ENCODE peak calls at places on chromosomes 4 and X, in nine cellular contexts. A is sigmoid colon, Q is GM23338, X is esophagus muscularis mucosa, N is lower lobe of right lung, Z is thoracic aorta, C is upper lobe of right lung, G is neural progenitor cell, U is left ventricle myocardium inferior. T is an unnamed sample. For H3K27me3, the result is how much of the 10 kb centered on the place peaks cover.

GRCh38 chr4:73662709-73663546 is 42.7 kb upstream of the RASSF6 start:
- DNase-seq in A (no peak), Q (peak), X (no peak), N (no peak), Z (no peak), C (no peak), G (no peak), U (no peak), T (no peak)

GRCh38 chrX:144819406-144819805 is 427.9 kb upstream of the SPANXN1 start:
- DNase-seq in A (no peak), Q (no peak), X (no peak), N (no peak), Z (no peak), C (no peak), G (no peak), U (no peak), T (no peak)

GRCh38 chr4:1274871-1275270 is 14.8 kb upstream of the MAEA start:
- DNase-seq in A (no peak), Q (no peak), X (no peak), N (no peak), Z (no peak), C (no peak), G (no peak), U (no peak), T (no peak)

GRCh38 chr4:39335566-39335965 is 30.6 kb downstream of the RFC1 start:
- DNase-seq in A (no peak), Q (no peak), X (no peak), N (no peak), Z (no peak), C (no peak), G (no peak), U (no peak), T (no peak)

GRCh38 chr4:59553063-59553738 is 1646.9 kb upstream of the ADGRL3 start:
- DNase-seq in A (no peak), Q (no peak), X (no peak), N (no peak), Z (no peak), C (no peak), G (no peak), U (no peak), T (no peak)

GRCh38 chr4:104815593-104816156 is 321.0 kb upstream of the CXXC4 start:
- DNase-seq in A (no peak), Q (no peak), X (no peak), N (no peak), Z (no peak), C (no peak), G (no peak), U (no peak), T (peak)

GRCh38 chr4:32393806-32394205 is 1673.6 kb downstream of the PCDH7 start:
- DNase-seq in A (no peak), Q (no peak), X (no peak), N (no peak), Z (no peak), C (no peak), G (no peak), U (no peak), T (no peak)

GRCh38 chr4:177047851-177048174 is 255.1 kb upstream of the VEGFC start:
- DNase-seq in A (no peak), Q (no peak), X (no peak), N (no peak), Z (no peak), C (no peak), G (no peak), U (no peak), T (no peak)

GRCh38 chr4:38757945-38758344 is 24.8 kb downstream of the TLR10 start:
- DNase-seq in A (no peak), Q (peak), X (no peak), N (no peak), Z (no peak), C (no peak), G (peak), U (no peak), T (peak)

GRCh38 chrX:49910344-49910743 is 12.1 kb upstream of the CLCN5 start:
- DNase-seq in A (no peak), Q (no peak), X (no peak), N (no peak), Z (no peak), C (no peak), G (no peak), U (no peak), T (no peak)

GRCh38 chr4:63728480-63729177 is 680.6 kb downstream of the TECRL start:
- DNase-seq in A (no peak), Q (peak), X (no peak), N (no peak), Z (no peak), C (no peak), G (peak), U (no peak), T (no peak)

GRCh38 chr4:87896020-87896621 is 63.4 kb downstream of the MEPE start:
- DNase-seq in A (no peak), Q (peak), X (no peak), N (peak), Z (no peak), C (no peak), G (no peak), U (no peak), T (no peak)

GRCh38 chrX:145213504-145213903 is 33.8 kb upstream of the SPANXN1 start:
- DNase-seq in A (no peak), Q (peak), X (no peak), N (no peak), Z (no peak), C (no peak), G (peak), U (no peak), T (no peak)

GRCh38 chr4:1206299-1207156 is 34.1 kb upstream of the SPON2 start:
- DNase-seq in A (peak), Q (no peak), X (no peak), N (peak), Z (peak), C (no peak), G (no peak), U (no peak), T (peak)

GRCh38 chr4:9870165-9870564 is 88.7 kb downstream of the DRD5 start:
- DNase-seq in A (no peak), Q (no peak), X (no peak), N (no peak), Z (no peak), C (no peak), G (no peak), U (no peak), T (no peak)

GRCh38 chr4:1463088-1463926 is 57.1 kb upstream of the NKX1-1 start:
- DNase-seq in A (no peak), Q (no peak), X (no peak), N (peak), Z (no peak), C (peak), G (no peak), U (no peak), T (peak)

GRCh38 chr4:65669008-65669971 is 999 bp downstream of the EPHA5 start:
- DNase-seq in A (peak), Q (peak), X (no peak), N (peak), Z (no peak), C (peak), G (peak), U (no peak), T (peak)

GRCh38 chr4:124537971-124538370 is 174.6 kb downstream of the ANKRD50 start:
- DNase-seq in A (no peak), Q (no peak), X (no peak), N (no peak), Z (no peak), C (no peak), G (no peak), U (no peak), T (no peak)

GRCh38 chr4:4990329-4990728 is 28.9 kb downstream of the CYTL1 start:
- DNase-seq in A (peak), Q (no peak), X (peak), N (no peak), Z (no peak), C (no peak), G (no peak), U (no peak), T (no peak)
- H3K27ac ChIP-seq in A (peak), Q (no peak), X (peak), N (no peak), Z (peak), C (no peak), G (no peak), U (peak), T (no peak)

GRCh38 chrX:633655-634305 is 3.2 kb downstream of the SHOX start:
- DNase-seq in A (peak), Q (peak), X (peak), N (no peak), Z (no peak), C (no peak), G (peak), U (no peak), T (no peak)

GRCh38 chrX:630922-631496 is 418 bp downstream of the SHOX start:
- DNase-seq in A (peak), Q (peak), X (peak), N (no peak), Z (no peak), C (no peak), G (peak), U (no peak), T (no peak)

GRCh38 chrX:634306-634958 is 3.8 kb downstream of the SHOX start:
- DNase-seq in A (peak), Q (peak), X (no peak), N (no peak), Z (no peak), C (no peak), G (peak), U (no peak), T (no peak)

GRCh38 chrX:632391-633042 is 1.9 kb downstream of the SHOX start:
- DNase-seq in A (no peak), Q (peak), X (peak), N (no peak), Z (no peak), C (no peak), G (peak), U (no peak), T (no peak)

GRCh38 chrX:633043-633654 is 2.6 kb downstream of the SHOX start:
- DNase-seq in A (no peak), Q (no peak), X (peak), N (no peak), Z (no peak), C (no peak), G (peak), U (no peak), T (no peak)
- H3K27me3 ChIP-seq in A (half or more), Q (half or more), X (under half), N (half or more), Z (under half), C (half or more), G (half or more), U (half or more), T (half or more)

DNA sequence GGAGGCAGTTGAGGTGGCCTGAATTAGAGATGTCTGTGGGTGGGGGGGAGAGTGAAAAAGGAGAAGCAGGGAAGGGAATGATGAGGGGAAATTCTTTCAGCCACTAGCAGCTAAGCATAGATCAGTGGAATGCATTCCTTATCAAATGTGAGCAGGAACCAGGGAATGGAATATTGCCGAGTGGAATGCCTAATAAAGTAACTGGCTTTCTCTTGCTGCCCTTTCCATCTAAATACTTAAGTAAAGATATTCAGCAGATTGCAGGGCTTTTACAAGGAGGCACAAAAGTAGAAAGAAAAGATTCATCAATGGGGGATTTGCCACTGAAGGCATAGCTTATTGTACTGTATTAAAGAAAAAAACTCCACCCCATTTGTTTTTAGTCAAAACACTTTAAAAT is 263.0 kb upstream of the RPS6KA3 start:
- DNase-seq in A (no peak), Q (no peak), X (no peak), N (no peak), Z (no peak), C (no peak), G (no peak), U (no peak), T (no peak)
- H3K4me3 ChIP-seq in A (no peak), Q (no peak), X (no peak), N (no peak), Z (peak), C (no peak), G (no peak), U (peak), T (no peak)

GRCh38 chrX:107777536-107777832 is at the start of gene NCBP2L:
- DNase-seq in A (no peak), Q (no peak), X (no peak), N (no peak), Z (no peak), C (no peak), G (no peak), U (no peak), T (no peak)
- H3K27ac ChIP-seq in A (peak), Q (no peak), X (peak), N (peak), Z (peak), C (peak), G (no peak), U (peak), T (no peak)

DNA sequence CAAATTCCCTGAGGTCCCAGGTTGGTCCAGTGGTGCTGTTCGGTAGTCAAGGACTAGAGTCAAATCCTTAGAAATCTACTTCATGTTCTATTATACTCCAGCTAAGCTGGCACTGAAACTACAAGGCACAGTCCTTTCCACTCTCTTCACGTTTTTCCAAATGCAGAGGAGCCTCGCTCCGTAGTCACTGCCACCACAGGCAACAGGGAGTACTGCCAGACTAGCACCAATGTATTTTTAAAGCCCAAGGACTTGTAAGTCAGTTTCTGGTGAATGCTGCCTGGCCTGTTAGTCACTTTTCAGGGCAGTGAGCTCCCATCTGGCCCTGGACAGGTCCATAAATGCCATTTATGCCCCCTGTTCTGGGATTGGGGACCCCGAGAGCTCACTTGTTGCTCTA is 323.5 kb downstream of the FAM47A start:
- DNase-seq in A (no peak), Q (peak), X (no peak), N (no peak), Z (no peak), C (no peak), G (no peak), U (no peak), T (no peak)
- H3K27me3 ChIP-seq in A (under half), Q (under half), X (under half), N (under half), Z (under half), C (under half), G (under half), U (under half), T (under half)

GRCh38 chr4:77184018-77184417 is 27.0 kb downstream of the CCNG2 start:
- DNase-seq in A (no peak), Q (no peak), X (no peak), N (no peak), Z (no peak), C (no peak), G (no peak), U (no peak), T (no peak)
- H3K4me3 ChIP-seq in A (no peak), Q (no peak), X (no peak), N (no peak), Z (no peak), C (no peak), G (no peak), U (no peak), T (no peak)